ENCODE peak calls at places on chromosome 7, in nine cellular contexts. A, C, D, V, L, I, G, X and K are unnamed samples.

GRCh38 chr7:32299133-32299702 is 191.0 kb downstream of the LSM5 start:
- DNase-seq in D (no peak), G (peak), X (no peak), V (peak), C (no peak), I (no peak), A (no peak), L (no peak), K (no peak)

GRCh38 chr7:7719235-7719634 is 828 bp upstream of the RPA3 start:
- DNase-seq in G (no peak), I (no peak), L (no peak), D (peak), V (no peak), X (peak), A (no peak), C (no peak), K (no peak)

GRCh38 chr7:82166666-82167065 is 276.9 kb downstream of the CACNA2D1 start:
- DNase-seq in X (no peak), I (no peak), A (no peak), L (no peak), V (no peak), D (no peak), C (no peak), G (no peak), K (no peak)

GRCh38 chr7:128112018-128112780 is 81.0 kb upstream of the LRRC4 start:
- DNase-seq in L (no peak), D (peak), I (no peak), A (no peak), G (no peak), C (no peak), X (no peak), V (no peak), K (no peak)

GRCh38 chr7:100465702-100466311 is 1.7 kb upstream of the SPACDR start:
- DNase-seq in D (no peak), L (no peak), V (peak), X (peak), I (no peak), C (no peak), G (peak), A (peak), K (no peak)

GRCh38 chr7:45177801-45178200 is 20.2 kb downstream of the RAMP3 start:
- DNase-seq in L (no peak), V (no peak), I (no peak), D (no peak), G (peak), X (no peak), A (peak), C (no peak), K (no peak)

GRCh38 chr7:142539901-142540300 is 209.4 kb upstream of the PRSS1 start:
- DNase-seq in D (no peak), V (no peak), L (no peak), X (no peak), I (no peak), G (no peak), C (no peak), A (no peak), K (no peak)

GRCh38 chr7:40199076-40199802 is 64.4 kb downstream of the SUGCT start:
- DNase-seq in G (no peak), L (no peak), I (no peak), A (no peak), X (no peak), V (no peak), C (no peak), D (no peak), K (no peak)

GRCh38 chr7:50212016-50212325 is 92.5 kb upstream of the IKZF1 start:
- DNase-seq in L (no peak), C (no peak), X (no peak), D (no peak), G (no peak), A (no peak), V (no peak), I (no peak), K (no peak)

GRCh38 chr7:131889572-131890150 is 333.2 kb upstream of the PODXL start:
- DNase-seq in I (no peak), V (no peak), A (no peak), X (no peak), L (no peak), D (no peak), G (peak), C (no peak), K (no peak)

GRCh38 chr7:142454862-142455261 is 197.0 kb upstream of the PRSS58 start:
- DNase-seq in L (no peak), D (no peak), A (no peak), C (no peak), V (no peak), G (no peak), I (no peak), X (no peak), K (no peak)

GRCh38 chr7:155000795-155001194 is 2.1 kb downstream of the PAXIP1 start:
- DNase-seq in L (no peak), A (no peak), X (peak), I (no peak), C (no peak), G (no peak), D (no peak), V (no peak), K (no peak)